ENCODE peak calls at places on chromosomes 1 and 21, in nine cellular contexts. A, L, N, P, G, D, H, X and O are unnamed samples.

GRCh38 chr1:150152182-150152536 is 2.4 kb downstream of the PLEKHO1 start:
- DNase-seq in A (no peak), L (no peak), N (no peak), P (no peak), G (no peak), D (no peak), H (no peak), X (no peak), O (no peak)

GRCh38 chr1:223829678-223830077 is 16.1 kb downstream of the TP53BP2 start:
- DNase-seq in A (no peak), L (no peak), N (no peak), P (no peak), G (no peak), D (no peak), H (no peak), X (no peak), O (no peak)

GRCh38 chr1:156140879-156141707 is 12.3 kb upstream of the SEMA4A start:
- DNase-seq in A (no peak), L (no peak), N (no peak), P (no peak), G (peak), D (no peak), H (peak), X (peak), O (no peak)

GRCh38 chr1:70043806-70044205 is 161.6 kb downstream of the LRRC40 start:
- DNase-seq in A (no peak), L (no peak), N (no peak), P (no peak), G (peak), D (no peak), H (no peak), X (peak), O (no peak)

GRCh38 chr1:94362466-94363058 is 55.6 kb upstream of the ABCD3 start:
- DNase-seq in A (no peak), L (no peak), N (no peak), P (no peak), G (no peak), D (no peak), H (no peak), X (no peak), O (no peak)

GRCh38 chr1:30655672-30656071 is 67.7 kb downstream of the MATN1 start:
- DNase-seq in A (no peak), L (no peak), N (no peak), P (no peak), G (no peak), D (no peak), H (no peak), X (no peak), O (no peak)

GRCh38 chr1:19011832-19012231 is 55.4 kb upstream of the IFFO2 start:
- DNase-seq in A (no peak), L (no peak), N (no peak), P (no peak), G (no peak), D (no peak), H (no peak), X (no peak), O (no peak)

GRCh38 chr21:34596561-34597271 is 18.2 kb downstream of the RCAN1 start:
- DNase-seq in A (no peak), L (no peak), N (no peak), P (no peak), G (no peak), D (peak), H (no peak), X (no peak), O (no peak)

GRCh38 chr21:42316891-42317290 is 1.7 kb upstream of the TFF3 start:
- DNase-seq in A (no peak), L (no peak), N (no peak), P (no peak), G (no peak), D (no peak), H (no peak), X (no peak), O (no peak)

GRCh38 chr1:236471653-236472052 is 52.1 kb upstream of the LGALS8 start:
- DNase-seq in A (no peak), L (no peak), N (no peak), P (no peak), G (no peak), D (no peak), H (no peak), X (peak), O (no peak)

GRCh38 chr1:2607681-2608041 is 21.1 kb downstream of the PRXL2B start:
- DNase-seq in A (no peak), L (no peak), N (no peak), P (no peak), G (no peak), D (no peak), H (no peak), X (peak), O (no peak)

GRCh38 chr1:22625262-22625925 is 11.0 kb upstream of the C1QA start:
- DNase-seq in A (no peak), L (no peak), N (no peak), P (no peak), G (no peak), D (no peak), H (peak), X (peak), O (no peak)

GRCh38 chr1:59139396-59139795 is 157.5 kb upstream of the FGGY start:
- DNase-seq in A (no peak), L (no peak), N (no peak), P (no peak), G (peak), D (no peak), H (no peak), X (no peak), O (no peak)

GRCh38 chr1:114310771-114311251 is 157.1 kb upstream of the SYT6 start:
- DNase-seq in A (no peak), L (no peak), N (no peak), P (no peak), G (no peak), D (no peak), H (no peak), X (no peak), O (no peak)

GRCh38 chr21:44477131-44477530 is 21.8 kb downstream of the LRRC3 start:
- DNase-seq in A (no peak), L (no peak), N (no peak), P (no peak), G (no peak), D (no peak), H (no peak), X (no peak), O (no peak)

GRCh38 chr1:51230501-51231078 is 5.5 kb upstream of the RNF11 start:
- DNase-seq in A (no peak), L (no peak), N (no peak), P (no peak), G (no peak), D (no peak), H (no peak), X (no peak), O (no peak)